ENCODE peak calls at places on chromosomes 6 and 20, in six cellular contexts. Z is mammary epithelial cell, A is nephron progenitor cell, T is WTC11, P is uterus, U is AG09319. I is an unnamed sample.

GRCh38 chr20:45469336-45470261 is at the start of gene WFDC2:
- DNase-seq in Z (no peak), A (peak), T (peak), P (no peak), U (no peak), I (peak)

GRCh38 chr20:48143435-48144081 is 358.3 kb upstream of the SULF2 start:
- DNase-seq in Z (no peak), A (no peak), T (no peak), P (no peak), U (no peak), I (no peak)

GRCh38 chr20:6140947-6141346 is 18.1 kb upstream of the FERMT1 start:
- DNase-seq in Z (no peak), A (no peak), T (peak), P (no peak), U (no peak), I (no peak)

GRCh38 chr6:121826156-121826810 is 390.8 kb downstream of the GJA1 start:
- DNase-seq in Z (peak), A (no peak), T (no peak), P (no peak), U (no peak), I (no peak)

GRCh38 chr6:39430968-39431523 is 108.5 kb upstream of the KCNK16 start:
- DNase-seq in Z (no peak), A (peak), T (peak), P (no peak), U (no peak), I (no peak)

GRCh38 chr6:170297577-170298330 is 6.9 kb upstream of the DLL1 start:
- DNase-seq in Z (no peak), A (no peak), T (no peak), P (no peak), U (no peak), I (no peak)

GRCh38 chr6:1346556-1347186 is 34.8 kb downstream of the FOXQ1 start:
- DNase-seq in Z (no peak), A (no peak), T (no peak), P (no peak), U (no peak), I (no peak)

GRCh38 chr6:127439718-127440117 is 19.5 kb downstream of the KIAA0408 start:
- DNase-seq in Z (no peak), A (no peak), T (no peak), P (no peak), U (no peak), I (no peak)

GRCh38 chr20:11716239-11716944 is 201.3 kb upstream of the BTBD3 start:
- DNase-seq in Z (peak), A (peak), T (peak), P (no peak), U (peak), I (peak)

GRCh38 chr20:32252189-32252588 is 25.3 kb upstream of the KIF3B start:
- DNase-seq in Z (no peak), A (no peak), T (no peak), P (no peak), U (no peak), I (no peak)

GRCh38 chr20:57787151-57787968 is 77.5 kb upstream of the PMEPA1 start:
- DNase-seq in Z (no peak), A (no peak), T (no peak), P (no peak), U (no peak), I (no peak)

DNA sequence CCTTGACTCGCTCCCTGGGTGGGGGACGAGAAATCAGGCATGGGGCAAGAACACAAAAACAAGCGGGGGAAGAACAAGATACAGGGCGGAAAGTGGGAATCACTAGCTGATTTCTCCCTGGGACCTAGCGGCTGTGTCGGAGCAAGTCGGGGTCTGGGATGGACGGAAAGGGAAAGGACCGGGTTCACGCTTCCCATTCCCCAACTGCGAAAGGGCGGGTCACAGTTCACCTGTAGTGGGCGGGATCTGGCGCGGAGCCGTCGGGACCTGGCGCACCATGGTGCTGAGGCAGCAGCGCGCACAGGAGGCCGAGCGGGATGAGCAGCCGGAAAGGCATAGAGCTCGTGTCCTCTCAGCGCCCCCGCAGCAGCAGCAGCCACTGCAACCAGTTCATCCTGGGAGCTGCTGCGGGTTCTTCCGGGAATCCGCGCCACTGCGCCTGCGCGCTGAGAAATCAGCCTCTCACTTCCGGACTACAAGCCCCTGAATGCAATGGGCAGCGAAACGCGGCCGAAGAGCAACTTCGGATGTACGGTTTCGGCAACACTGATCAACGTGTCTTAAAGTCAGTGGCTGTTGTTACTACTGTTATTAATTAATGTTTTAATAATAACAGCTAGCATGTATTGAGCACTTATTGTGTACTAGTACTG is at the start of gene EDEM2:
- DNase-seq in Z (peak), A (peak), T (peak), P (peak), U (peak), I (peak)
- TF ChIP-seq CTCF in Z (no peak), A (no peak), T (no peak), P (peak), U (no peak), I (peak)

GRCh38 chr6:156774872-156775405 is 2.2 kb upstream of the ARID1B start:
- DNase-seq in Z (no peak), A (no peak), T (no peak), P (no peak), U (no peak), I (no peak)

GRCh38 chr6:156775717-156776116 is 1.5 kb upstream of the ARID1B start:
- DNase-seq in Z (no peak), A (no peak), T (no peak), P (no peak), U (no peak), I (no peak)

GRCh38 chr6:156776841-156777576 is at the start of gene ARID1B:
- DNase-seq in Z (peak), A (peak), T (peak), P (peak), U (peak), I (peak)

GRCh38 chr6:156777577-156777865 is 343 bp downstream of the ARID1B start:
- DNase-seq in Z (no peak), A (no peak), T (no peak), P (no peak), U (no peak), I (no peak)

GRCh38 chr6:156776470-156776840 is 723 bp upstream of the ARID1B start:
- DNase-seq in Z (peak), A (no peak), T (no peak), P (no peak), U (no peak), I (no peak)
- TF ChIP-seq CTCF in Z (no peak), A (no peak), T (no peak), P (no peak), U (no peak), I (no peak)

GRCh38 chr6:164183556-164184123 is 769.1 kb downstream of the QKI start:
- DNase-seq in Z (no peak), A (no peak), T (no peak), P (no peak), U (no peak), I (no peak)
- TF ChIP-seq CTCF in Z (no peak), A (no peak), T (no peak), P (no peak), U (no peak), I (no peak)

DNA sequence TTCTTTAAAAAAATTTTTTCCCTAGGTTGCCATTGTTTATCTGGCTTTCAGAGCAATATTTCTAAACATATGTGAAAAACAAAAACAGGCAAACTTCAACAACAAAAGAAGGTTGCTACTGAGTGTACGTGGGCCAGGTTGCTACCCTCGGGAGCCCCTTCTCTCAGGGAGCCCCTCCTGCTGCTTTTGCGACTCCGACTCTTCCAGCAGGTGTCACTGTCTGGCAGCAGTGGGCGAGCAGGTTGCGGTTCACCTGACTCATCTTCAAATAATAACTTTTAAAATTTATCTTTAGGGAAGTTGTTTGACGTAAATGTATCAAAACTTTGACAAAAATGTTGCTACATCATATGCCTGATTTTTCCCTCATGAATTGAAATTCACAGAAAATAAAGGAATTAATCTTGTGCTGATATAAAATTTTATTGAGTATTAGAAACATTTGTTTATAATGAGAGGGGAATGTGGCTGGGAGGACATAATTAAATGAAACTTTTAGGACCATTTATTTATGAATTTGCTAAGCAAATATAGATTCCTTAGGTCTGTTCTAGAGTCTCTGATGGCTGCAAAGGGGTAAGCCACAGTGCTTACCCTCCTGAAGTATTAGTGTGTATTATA is 138.8 kb downstream of the HIVEP1 start:
- DNase-seq in Z (no peak), A (peak), T (peak), P (no peak), U (no peak), I (peak)
- TF ChIP-seq CTCF in Z (peak), A (peak), T (no peak), P (peak), U (peak), I (peak)

GRCh38 chr6:130744601-130745382 is 82.4 kb upstream of the SMLR1 start:
- DNase-seq in Z (no peak), A (no peak), T (no peak), P (no peak), U (no peak), I (no peak)

GRCh38 chr6:130742282-130742681 is 84.9 kb upstream of the SMLR1 start:
- DNase-seq in Z (no peak), A (no peak), T (no peak), P (no peak), U (no peak), I (no peak)

GRCh38 chr6:130740308-130740707 is 86.9 kb upstream of the SMLR1 start:
- DNase-seq in Z (peak), A (no peak), T (no peak), P (no peak), U (no peak), I (no peak)

DNA sequence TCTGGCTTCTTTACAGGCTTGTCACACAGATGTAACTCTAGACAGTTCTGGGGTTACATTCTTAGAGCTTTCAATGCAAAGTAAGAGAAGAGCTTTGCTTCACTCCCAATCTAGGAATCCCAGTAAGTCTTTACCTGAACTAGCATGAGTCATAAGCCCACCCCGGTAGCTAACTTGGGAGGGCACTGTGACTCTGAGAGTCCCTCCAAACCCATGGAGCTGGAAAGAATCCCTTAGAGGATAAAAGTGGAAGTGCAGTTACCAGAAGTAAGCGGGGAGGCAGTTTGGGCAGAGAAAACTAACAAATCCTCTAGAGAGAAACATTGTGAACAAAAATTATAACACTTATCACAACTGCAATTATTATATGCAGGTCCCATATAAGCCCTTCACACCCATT is 84.0 kb upstream of the SMLR1 start:
- DNase-seq in Z (no peak), A (no peak), T (peak), P (no peak), U (no peak), I (peak)
- TF ChIP-seq CTCF in Z (no peak), A (no peak), T (no peak), P (no peak), U (no peak), I (peak)

I was measured in endothelial cell.